ENCODE peak calls at places on chromosomes 5 and 9, in five cellular contexts. One of them, this sample, is unnamed.

GRCh38 chr5:178794433-178794832 is 64.0 kb upstream of the ZNF354A start:
- DNase-seq in mucosa of descending colon: no peak
- DNase-seq in fibroblast of villous mesenchyme: no peak
- DNase-seq in choroid plexus epithelial cell: no peak
- DNase-seq in fibroblast of mammary gland: no peak
- DNase-seq in this sample: no peak

GRCh38 chr9:136566899-136567298 is 21.1 kb upstream of the NOTCH1 start:
- DNase-seq in mucosa of descending colon: no peak
- DNase-seq in fibroblast of villous mesenchyme: peak; percentile 68
- DNase-seq in choroid plexus epithelial cell: no peak
- DNase-seq in fibroblast of mammary gland: peak; percentile 49
- DNase-seq in this sample: no peak

GRCh38 chr5:96807099-96807654 is 568 bp downstream of the ERAP1 start:
- DNase-seq in mucosa of descending colon: peak; percentile 93
- DNase-seq in fibroblast of villous mesenchyme: peak; percentile 67
- DNase-seq in choroid plexus epithelial cell: peak; percentile 55
- DNase-seq in fibroblast of mammary gland: peak; percentile 54
- DNase-seq in this sample: no peak

GRCh38 chr5:148740966-148741742 is 85.3 kb upstream of the ADRB2 start:
- DNase-seq in mucosa of descending colon: no peak
- DNase-seq in fibroblast of villous mesenchyme: peak; percentile 75
- DNase-seq in choroid plexus epithelial cell: peak; percentile 83
- DNase-seq in fibroblast of mammary gland: peak; percentile 75
- DNase-seq in this sample: peak; percentile 76

GRCh38 chr5:140996055-140996454 is 29.8 kb downstream of the PCDHAC2 start:
- DNase-seq in mucosa of descending colon: no peak
- DNase-seq in fibroblast of villous mesenchyme: no peak
- DNase-seq in choroid plexus epithelial cell: no peak
- DNase-seq in fibroblast of mammary gland: no peak
- DNase-seq in this sample: no peak

GRCh38 chr9:137299938-137300337 is 2.1 kb downstream of the NRARP start:
- DNase-seq in mucosa of descending colon: peak; percentile 50
- DNase-seq in fibroblast of villous mesenchyme: no peak
- DNase-seq in choroid plexus epithelial cell: no peak
- DNase-seq in fibroblast of mammary gland: no peak
- DNase-seq in this sample: no peak

GRCh38 chr9:125989090-125989501 is 241.9 kb downstream of the PBX3 start:
- DNase-seq in mucosa of descending colon: no peak
- DNase-seq in fibroblast of villous mesenchyme: no peak
- DNase-seq in choroid plexus epithelial cell: no peak
- DNase-seq in fibroblast of mammary gland: no peak
- DNase-seq in this sample: no peak

GRCh38 chr9:1875921-1876448 is 139.2 kb upstream of the SMARCA2 start:
- DNase-seq in mucosa of descending colon: no peak
- DNase-seq in fibroblast of villous mesenchyme: no peak
- DNase-seq in choroid plexus epithelial cell: no peak
- DNase-seq in fibroblast of mammary gland: no peak
- DNase-seq in this sample: no peak

GRCh38 chr5:12951846-12952245 is 992.6 kb downstream of the DNAH5 start:
- DNase-seq in mucosa of descending colon: no peak
- DNase-seq in fibroblast of villous mesenchyme: no peak
- DNase-seq in choroid plexus epithelial cell: no peak
- DNase-seq in fibroblast of mammary gland: no peak
- DNase-seq in this sample: no peak

DNA sequence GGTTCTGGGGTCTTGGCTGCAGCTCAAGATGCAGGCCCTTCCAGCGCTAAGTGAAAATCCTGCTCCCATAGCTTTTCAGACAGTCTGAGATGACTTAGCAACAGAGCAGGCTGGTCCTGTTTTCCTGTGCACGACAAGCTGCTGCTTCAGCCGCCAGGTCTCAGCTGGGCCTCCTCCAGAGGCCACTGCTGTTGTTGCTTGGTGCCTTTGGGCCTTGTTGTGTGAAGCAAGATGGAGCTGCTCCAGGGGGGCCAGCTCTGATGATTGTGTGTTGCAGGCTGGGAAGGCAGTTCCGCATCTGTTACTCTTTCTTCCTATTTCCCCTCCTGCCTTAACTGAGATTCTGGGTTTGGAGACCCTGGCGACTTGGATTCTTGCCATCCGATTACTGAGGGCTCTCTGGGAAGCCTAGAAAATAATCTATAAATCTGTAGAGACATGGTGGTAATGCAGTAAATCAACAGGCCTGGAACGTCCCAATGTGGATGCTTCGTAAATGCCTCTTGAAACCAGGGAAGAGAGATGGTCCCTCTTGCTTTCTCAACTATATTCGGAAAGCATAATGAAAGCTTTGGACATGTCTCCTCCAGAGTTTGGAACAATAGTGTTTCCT is 3.2 kb downstream of the MAP1B start:
- DNase-seq in mucosa of descending colon: no peak
- DNase-seq in fibroblast of villous mesenchyme: no peak
- DNase-seq in choroid plexus epithelial cell: no peak
- DNase-seq in fibroblast of mammary gland: no peak
- DNase-seq in this sample: no peak
- TF ChIP-seq CTCF in mucosa of descending colon: no peak
- TF ChIP-seq CTCF in fibroblast of villous mesenchyme: no peak
- TF ChIP-seq CTCF in choroid plexus epithelial cell: no peak
- TF ChIP-seq CTCF in fibroblast of mammary gland: no peak
- TF ChIP-seq CTCF in this sample: no peak

DNA sequence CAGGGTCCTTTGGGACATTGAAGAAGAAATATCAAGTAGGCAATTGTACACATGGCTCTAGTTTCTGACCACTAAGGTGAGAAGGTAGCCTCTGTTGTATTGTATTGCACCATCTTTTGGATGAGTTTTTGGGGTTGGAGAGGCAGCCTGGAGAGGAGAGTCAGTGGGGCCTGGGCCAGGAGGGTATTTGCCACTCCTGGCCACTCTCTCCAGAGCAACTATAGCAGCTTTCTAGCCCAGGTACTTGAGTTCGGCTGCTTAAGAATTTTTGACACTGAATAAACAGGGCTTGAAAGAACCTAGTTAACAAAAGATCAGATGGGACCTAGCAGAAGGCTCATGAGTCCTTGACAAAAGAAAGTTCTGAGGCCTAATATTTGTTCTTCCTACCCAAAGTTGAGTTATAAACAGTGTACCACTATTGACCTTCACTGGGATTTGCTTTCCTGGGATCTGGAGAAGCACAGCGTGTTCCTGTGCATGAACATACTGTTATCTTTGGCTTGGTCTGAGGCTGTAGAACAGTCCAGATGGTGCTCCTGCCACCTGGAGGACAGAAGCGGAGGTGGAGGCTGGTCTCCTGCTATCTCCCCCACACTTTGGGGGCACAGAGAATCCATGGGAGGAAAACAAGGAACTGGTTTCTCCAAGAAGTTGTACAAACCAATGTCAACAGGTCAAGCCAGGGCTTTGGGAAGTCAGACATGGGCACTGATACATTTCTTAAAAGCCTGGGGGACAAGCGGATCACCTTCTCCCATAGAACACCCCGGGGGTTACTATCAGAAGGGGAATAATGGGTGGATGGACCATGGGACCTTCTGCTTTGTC is 110.4 kb upstream of the LIFR start:
- DNase-seq in mucosa of descending colon: no peak
- DNase-seq in fibroblast of villous mesenchyme: peak; percentile 74
- DNase-seq in choroid plexus epithelial cell: peak; percentile 87
- DNase-seq in fibroblast of mammary gland: peak; percentile 74
- DNase-seq in this sample: peak; percentile 21
- TF ChIP-seq CTCF in mucosa of descending colon: no peak
- TF ChIP-seq CTCF in fibroblast of villous mesenchyme: peak; percentile 78
- TF ChIP-seq CTCF in choroid plexus epithelial cell: peak; percentile 98
- TF ChIP-seq CTCF in fibroblast of mammary gland: peak; percentile 82
- TF ChIP-seq CTCF in this sample: peak; percentile 63

DNA sequence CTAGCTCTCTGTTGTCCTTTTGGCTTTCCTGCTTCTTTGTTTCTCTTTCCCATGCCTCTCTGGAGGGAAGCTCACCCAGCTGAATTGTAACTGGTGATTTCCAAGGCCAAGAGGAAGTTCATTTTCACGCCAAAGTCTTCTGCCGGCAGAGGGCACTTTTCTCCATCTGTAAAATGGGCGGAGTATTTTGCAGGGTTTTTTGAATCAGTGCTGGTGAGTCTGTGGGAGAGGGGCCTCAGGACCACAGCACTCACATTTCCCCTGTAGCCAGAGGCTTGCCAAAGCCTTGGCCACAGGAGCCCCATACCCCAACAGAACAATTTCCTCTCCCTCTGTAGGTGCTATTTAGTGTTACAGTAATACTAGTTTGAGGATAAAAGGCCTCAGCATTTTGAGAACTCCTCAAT is 42.3 kb upstream of the MATR3 start:
- DNase-seq in mucosa of descending colon: no peak
- DNase-seq in fibroblast of villous mesenchyme: no peak
- DNase-seq in choroid plexus epithelial cell: no peak
- DNase-seq in fibroblast of mammary gland: peak; percentile 12
- DNase-seq in this sample: no peak
- TF ChIP-seq CTCF in mucosa of descending colon: peak; percentile 11
- TF ChIP-seq CTCF in fibroblast of villous mesenchyme: no peak
- TF ChIP-seq CTCF in choroid plexus epithelial cell: peak; percentile 53
- TF ChIP-seq CTCF in fibroblast of mammary gland: peak; percentile 31
- TF ChIP-seq CTCF in this sample: peak; percentile 3

GRCh38 chr5:98157368-98157767 is 616.1 kb upstream of the RGMB start:
- DNase-seq in mucosa of descending colon: no peak
- DNase-seq in fibroblast of villous mesenchyme: no peak
- DNase-seq in choroid plexus epithelial cell: no peak
- DNase-seq in fibroblast of mammary gland: no peak
- DNase-seq in this sample: no peak
- TF ChIP-seq CTCF in mucosa of descending colon: no peak
- TF ChIP-seq CTCF in fibroblast of villous mesenchyme: no peak
- TF ChIP-seq CTCF in choroid plexus epithelial cell: no peak
- TF ChIP-seq CTCF in fibroblast of mammary gland: no peak
- TF ChIP-seq CTCF in this sample: no peak

DNA sequence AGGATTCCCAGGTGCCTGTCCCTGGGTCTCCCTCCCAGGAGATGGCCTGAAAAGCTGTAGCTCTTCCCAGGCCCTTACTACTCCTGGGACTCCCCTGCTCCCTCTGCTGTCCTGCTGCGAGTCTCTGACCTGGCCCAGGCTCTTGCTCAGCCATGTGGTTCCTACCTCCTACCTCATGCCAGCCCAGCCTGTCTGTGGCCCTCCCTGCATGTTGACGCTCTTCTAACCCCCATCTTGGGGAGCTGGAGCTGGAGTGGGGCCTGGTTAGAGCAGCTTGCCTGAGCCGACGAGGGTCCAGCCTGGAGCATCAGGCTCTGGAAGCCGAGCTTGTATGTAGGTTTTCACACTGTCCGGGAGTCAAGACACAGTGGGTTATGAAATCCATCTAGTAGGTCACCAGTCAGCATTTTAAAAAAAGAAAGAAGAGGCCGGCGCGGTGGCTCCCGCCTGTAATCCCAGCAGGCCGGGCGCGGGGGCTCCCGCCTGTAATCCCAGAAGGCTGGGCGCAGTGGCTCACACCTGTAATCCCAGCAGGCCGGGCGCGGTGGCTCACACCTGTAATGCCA is 244.4 kb downstream of the FANCC start:
- DNase-seq in mucosa of descending colon: no peak
- DNase-seq in fibroblast of villous mesenchyme: peak; percentile 42
- DNase-seq in choroid plexus epithelial cell: peak; percentile 52
- DNase-seq in fibroblast of mammary gland: peak; percentile 35
- DNase-seq in this sample: no peak
- TF ChIP-seq CTCF in mucosa of descending colon: no peak
- TF ChIP-seq CTCF in fibroblast of villous mesenchyme: peak; percentile 49
- TF ChIP-seq CTCF in choroid plexus epithelial cell: peak; percentile 67
- TF ChIP-seq CTCF in fibroblast of mammary gland: peak; percentile 33
- TF ChIP-seq CTCF in this sample: peak; percentile 30

DNA sequence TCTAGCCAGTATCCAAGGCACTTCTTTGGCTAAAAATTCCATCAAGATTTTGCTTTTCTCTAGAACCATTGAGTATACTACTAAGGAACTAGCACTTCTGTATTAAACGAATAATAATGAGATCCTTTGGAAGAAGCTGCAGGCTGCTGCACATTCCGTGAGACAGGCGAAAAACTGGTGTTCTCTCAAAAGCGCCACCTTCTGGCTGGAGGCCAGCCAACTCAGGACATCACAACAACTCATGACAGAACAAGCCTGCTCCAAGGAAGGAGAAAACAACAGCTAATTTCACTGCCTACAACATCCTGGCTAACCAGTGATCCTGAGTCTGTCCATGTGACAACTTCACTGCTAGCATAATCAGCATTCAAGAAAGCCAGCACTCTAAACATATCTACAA is 150.4 kb downstream of the YTHDC2 start:
- DNase-seq in mucosa of descending colon: peak; percentile 55
- DNase-seq in fibroblast of villous mesenchyme: peak; percentile 57
- DNase-seq in choroid plexus epithelial cell: peak; percentile 69
- DNase-seq in fibroblast of mammary gland: peak; percentile 19
- DNase-seq in this sample: peak; percentile 12
- TF ChIP-seq CTCF in mucosa of descending colon: no peak
- TF ChIP-seq CTCF in fibroblast of villous mesenchyme: peak; percentile 45
- TF ChIP-seq CTCF in choroid plexus epithelial cell: peak; percentile 58
- TF ChIP-seq CTCF in fibroblast of mammary gland: no peak
- TF ChIP-seq CTCF in this sample: peak; percentile 12

This sample was measured in bronchial epithelial cell.